ENCODE peak calls at places on chromosomes 6 and 20, in five cellular contexts. One of them, this sample, is unnamed.

GRCh38 chr6:22164236-22164635 is 132.6 kb downstream of the PRL start:
- DNase-seq in AG10803: no peak
- DNase-seq in stomach: no peak
- DNase-seq in AG04450: no peak
- DNase-seq in brain microvascular endothelial cell: no peak
- DNase-seq in this sample: no peak

GRCh38 chr20:49278817-49279676 is 1.2 kb upstream of the ZNFX1 start:
- DNase-seq in AG04450: no peak
- DNase-seq in brain microvascular endothelial cell: peak; percentile 23
- DNase-seq in stomach: no peak
- DNase-seq in AG10803: peak; percentile 36
- DNase-seq in this sample: no peak

GRCh38 chr6:116536216-116536621 is 9.3 kb downstream of the TRAPPC3L start:
- DNase-seq in AG04450: no peak
- DNase-seq in stomach: no peak
- DNase-seq in AG10803: peak; percentile 66
- DNase-seq in brain microvascular endothelial cell: peak; percentile 60
- DNase-seq in this sample: peak; percentile 62

GRCh38 chr6:135182120-135182992 is 1.2 kb downstream of the MYB start:
- DNase-seq in AG04450: no peak
- DNase-seq in brain microvascular endothelial cell: no peak
- DNase-seq in stomach: peak; percentile 31
- DNase-seq in AG10803: no peak
- DNase-seq in this sample: no peak

GRCh38 chr20:62929051-62929538 is 2.8 kb upstream of the DIDO1 start:
- DNase-seq in brain microvascular endothelial cell: peak; percentile 33
- DNase-seq in stomach: peak; percentile 73
- DNase-seq in AG10803: peak; percentile 50
- DNase-seq in AG04450: no peak
- DNase-seq in this sample: peak; percentile 21

GRCh38 chr6:154370545-154370944 is 13.9 kb upstream of the IPCEF1 start:
- DNase-seq in brain microvascular endothelial cell: peak; percentile 47
- DNase-seq in AG10803: peak; percentile 49
- DNase-seq in AG04450: no peak
- DNase-seq in stomach: no peak
- DNase-seq in this sample: peak; percentile 47

GRCh38 chr6:36245572-36246031 is 24.3 kb upstream of the PNPLA1 start:
- DNase-seq in AG10803: no peak
- DNase-seq in stomach: peak; percentile 45
- DNase-seq in AG04450: no peak
- DNase-seq in brain microvascular endothelial cell: no peak
- DNase-seq in this sample: no peak

GRCh38 chr6:42781546-42781810 is 374 bp upstream of the BICRAL start:
- DNase-seq in AG04450: no peak
- DNase-seq in brain microvascular endothelial cell: no peak
- DNase-seq in stomach: no peak
- DNase-seq in AG10803: peak; percentile 33
- DNase-seq in this sample: no peak

GRCh38 chr6:155224031-155224451 is 39.8 kb upstream of the CLDN20 start:
- DNase-seq in AG10803: peak; percentile 78
- DNase-seq in AG04450: peak; percentile 49
- DNase-seq in brain microvascular endothelial cell: peak; percentile 85
- DNase-seq in stomach: no peak
- DNase-seq in this sample: peak; percentile 87

GRCh38 chr6:35047265-35048011 is 93.7 kb downstream of the TCP11 start:
- DNase-seq in AG04450: no peak
- DNase-seq in brain microvascular endothelial cell: peak; percentile 36
- DNase-seq in AG10803: peak; percentile 79
- DNase-seq in stomach: no peak
- DNase-seq in this sample: peak; percentile 39

GRCh38 chr6:63742060-63742459 is 106.5 kb downstream of the PHF3 start:
- DNase-seq in AG10803: no peak
- DNase-seq in stomach: no peak
- DNase-seq in brain microvascular endothelial cell: no peak
- DNase-seq in AG04450: no peak
- DNase-seq in this sample: no peak

GRCh38 chr6:139640453-139640852 is 266.0 kb upstream of the CITED2 start:
- DNase-seq in AG10803: peak; percentile 29
- DNase-seq in brain microvascular endothelial cell: peak; percentile 18
- DNase-seq in AG04450: no peak
- DNase-seq in stomach: no peak
- DNase-seq in this sample: no peak

GRCh38 chr20:59751075-59751711 is 146.9 kb downstream of the PHACTR3 start:
- DNase-seq in stomach: peak; percentile 60
- DNase-seq in AG10803: peak; percentile 79
- DNase-seq in AG04450: no peak
- DNase-seq in brain microvascular endothelial cell: peak; percentile 50
- DNase-seq in this sample: peak; percentile 10

GRCh38 chr20:3686867-3687321 is 5.1 kb upstream of the ADAM33 start:
- DNase-seq in stomach: peak; percentile 52
- DNase-seq in brain microvascular endothelial cell: peak; percentile 56
- DNase-seq in AG04450: peak; percentile 82
- DNase-seq in AG10803: peak; percentile 95
- DNase-seq in this sample: peak; percentile 91

GRCh38 chr6:4010682-4011081 is 68.3 kb downstream of the FAM217A start:
- DNase-seq in brain microvascular endothelial cell: no peak
- DNase-seq in AG10803: no peak
- DNase-seq in stomach: no peak
- DNase-seq in AG04450: no peak
- DNase-seq in this sample: no peak

GRCh38 chr6:26025894-26026832 is 61.1 kb upstream of the HFE start:
- DNase-seq in AG10803: peak; percentile 92
- DNase-seq in AG04450: peak; percentile 94
- DNase-seq in stomach: peak; percentile 97
- DNase-seq in brain microvascular endothelial cell: peak; percentile 97
- DNase-seq in this sample: peak; percentile 93

GRCh38 chr6:151679081-151679480 is 128.4 kb upstream of the ESR1 start:
- DNase-seq in stomach: no peak
- DNase-seq in brain microvascular endothelial cell: peak; percentile 72
- DNase-seq in AG04450: no peak
- DNase-seq in AG10803: peak; percentile 88
- DNase-seq in this sample: peak; percentile 47

GRCh38 chr6:96899599-96899998 is 1.9 kb upstream of the NDUFAF4 start:
- DNase-seq in brain microvascular endothelial cell: no peak
- DNase-seq in stomach: no peak
- DNase-seq in AG04450: no peak
- DNase-seq in AG10803: no peak
- DNase-seq in this sample: no peak

GRCh38 chr20:63553933-63554290 is at the start of gene FNDC11:
- DNase-seq in AG04450: no peak
- DNase-seq in brain microvascular endothelial cell: no peak
- DNase-seq in AG10803: peak; percentile 10
- DNase-seq in stomach: peak; percentile 58
- DNase-seq in this sample: no peak

GRCh38 chr20:62736026-62736406 is 27.4 kb downstream of the NTSR1 start:
- DNase-seq in AG10803: no peak
- DNase-seq in stomach: no peak
- DNase-seq in brain microvascular endothelial cell: no peak
- DNase-seq in AG04450: no peak
- DNase-seq in this sample: no peak

GRCh38 chr6:42200035-42200434 is 5.3 kb upstream of the GUCA1B start:
- DNase-seq in stomach: no peak
- DNase-seq in AG10803: peak; percentile 97
- DNase-seq in AG04450: peak; percentile 96
- DNase-seq in brain microvascular endothelial cell: peak; percentile 80
- DNase-seq in this sample: peak; percentile 91

GRCh38 chr20:59994697-59995122 is 36.5 kb downstream of the CDH26 start:
- DNase-seq in brain microvascular endothelial cell: no peak
- DNase-seq in stomach: peak; percentile 48
- DNase-seq in AG10803: no peak
- DNase-seq in AG04450: no peak
- DNase-seq in this sample: no peak

GRCh38 chr20:38706482-38706881 is 17.8 kb upstream of the SLC32A1 start:
- DNase-seq in AG04450: no peak
- DNase-seq in brain microvascular endothelial cell: no peak
- DNase-seq in AG10803: no peak
- DNase-seq in stomach: no peak
- DNase-seq in this sample: no peak

GRCh38 chr6:109695468-109695867 is 4.4 kb downstream of the FIG4 start:
- DNase-seq in stomach: no peak
- DNase-seq in AG04450: no peak
- DNase-seq in AG10803: no peak
- DNase-seq in brain microvascular endothelial cell: peak; percentile 38
- DNase-seq in this sample: no peak
- TF ChIP-seq CTCF in stomach: no peak
- TF ChIP-seq CTCF in AG04450: no peak
- TF ChIP-seq CTCF in AG10803: no peak
- TF ChIP-seq CTCF in brain microvascular endothelial cell: peak; percentile 33
- TF ChIP-seq CTCF in this sample: no peak

DNA sequence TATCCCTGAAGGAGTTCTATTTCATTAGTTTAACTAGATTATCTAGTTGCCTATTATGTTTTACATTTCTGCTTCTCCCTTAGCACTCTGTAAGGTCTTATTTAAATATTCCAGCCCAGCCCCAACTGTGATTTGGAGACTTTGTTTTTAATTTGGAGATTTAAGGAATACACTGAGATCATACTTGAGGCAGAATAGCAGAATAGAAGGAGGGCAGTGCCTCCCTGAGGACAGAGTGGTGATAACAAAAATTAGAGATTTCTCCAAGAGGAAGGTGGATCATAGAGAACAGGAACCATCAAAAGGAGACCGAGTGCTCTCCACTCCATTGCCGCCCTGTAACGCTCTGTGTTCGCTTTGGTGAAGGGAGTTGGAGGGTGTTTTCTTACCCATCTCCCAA is 14.8 kb upstream of the CD164 start:
- DNase-seq in AG04450: no peak
- DNase-seq in AG10803: peak; percentile 20
- DNase-seq in brain microvascular endothelial cell: no peak
- DNase-seq in stomach: no peak
- DNase-seq in this sample: no peak
- TF ChIP-seq CTCF in AG04450: peak; percentile 64
- TF ChIP-seq CTCF in AG10803: peak; percentile 54
- TF ChIP-seq CTCF in brain microvascular endothelial cell: peak; percentile 42
- TF ChIP-seq CTCF in stomach: peak; percentile 10
- TF ChIP-seq CTCF in this sample: peak; percentile 64

DNA sequence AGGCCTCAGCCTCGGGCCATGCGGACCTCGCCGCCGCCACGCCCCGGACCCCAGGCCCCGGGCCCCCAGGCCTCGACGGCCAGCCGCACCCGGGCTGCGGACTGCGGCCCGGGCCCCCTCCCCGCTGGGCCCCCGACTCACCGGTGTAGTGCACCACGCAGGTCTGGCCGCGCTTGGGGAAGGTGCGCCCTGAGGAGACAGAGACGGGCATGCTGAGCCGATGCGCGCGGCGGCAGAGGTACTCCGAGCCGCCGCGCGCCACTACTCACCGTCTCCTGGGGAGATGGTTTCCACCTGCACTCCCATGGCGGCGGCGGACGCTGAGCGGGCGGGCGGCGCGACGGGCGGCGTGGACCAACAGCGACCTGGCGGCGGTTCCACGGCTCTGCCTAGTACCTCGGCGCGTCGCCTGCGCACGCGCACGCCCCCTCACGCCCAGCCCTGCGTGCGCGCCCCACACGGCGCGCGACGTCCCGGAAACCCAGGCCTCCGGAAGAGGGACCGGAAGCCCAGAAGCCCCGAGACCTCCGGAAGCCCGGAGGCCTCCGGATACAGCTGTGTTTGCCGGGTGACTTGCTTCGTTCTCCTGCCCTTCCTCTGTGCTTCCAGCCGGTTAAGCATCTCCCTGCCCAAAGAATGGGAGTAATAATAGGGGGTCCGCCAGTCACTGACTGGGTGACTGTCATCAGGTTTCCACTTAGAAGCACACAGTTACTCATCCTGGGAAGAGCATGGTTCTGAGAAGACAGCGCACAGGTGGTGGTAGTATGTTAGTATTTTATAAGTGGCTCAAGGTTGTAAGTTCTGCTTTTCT is at the start of gene FKBP1A:
- DNase-seq in stomach: peak; percentile 95
- DNase-seq in brain microvascular endothelial cell: peak; percentile 69
- DNase-seq in AG10803: peak; percentile 88
- DNase-seq in AG04450: peak; percentile 67
- DNase-seq in this sample: peak; percentile 80
- TF ChIP-seq CTCF in stomach: peak; percentile 8
- TF ChIP-seq CTCF in brain microvascular endothelial cell: no peak
- TF ChIP-seq CTCF in AG10803: no peak
- TF ChIP-seq CTCF in AG04450: no peak
- TF ChIP-seq CTCF in this sample: peak; percentile 61

GRCh38 chr6:1554881-1555569 is 54.7 kb upstream of the FOXC1 start:
- DNase-seq in AG04450: no peak
- DNase-seq in brain microvascular endothelial cell: peak; percentile 42
- DNase-seq in stomach: peak; percentile 63
- DNase-seq in AG10803: peak; percentile 53
- DNase-seq in this sample: no peak
- TF ChIP-seq CTCF in AG04450: peak; percentile 67
- TF ChIP-seq CTCF in brain microvascular endothelial cell: peak; percentile 57
- TF ChIP-seq CTCF in stomach: peak; percentile 80
- TF ChIP-seq CTCF in AG10803: peak; percentile 52
- TF ChIP-seq CTCF in this sample: peak; percentile 90

DNA sequence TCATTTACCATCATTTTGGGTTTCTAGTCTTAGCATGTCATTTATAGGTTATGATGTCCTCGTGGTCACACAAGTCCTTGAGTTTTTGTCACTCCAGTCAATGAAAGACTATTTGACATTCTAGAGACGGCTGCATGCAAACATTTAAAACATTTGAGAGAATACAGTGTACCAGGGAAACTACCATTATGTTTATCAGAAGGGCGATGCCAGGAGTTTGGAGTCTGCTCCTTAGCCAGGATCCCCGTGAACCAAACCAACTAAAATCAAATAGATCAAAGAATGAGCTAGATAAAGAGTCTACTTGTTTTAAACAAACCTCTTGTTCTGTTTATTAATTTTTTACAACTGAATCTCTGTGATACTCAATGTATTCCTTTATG is 122.6 kb downstream of the OLIG3 start:
- DNase-seq in brain microvascular endothelial cell: no peak
- DNase-seq in stomach: no peak
- DNase-seq in AG10803: no peak
- DNase-seq in AG04450: no peak
- DNase-seq in this sample: no peak
- TF ChIP-seq CTCF in brain microvascular endothelial cell: no peak
- TF ChIP-seq CTCF in stomach: no peak
- TF ChIP-seq CTCF in AG10803: no peak
- TF ChIP-seq CTCF in AG04450: no peak
- TF ChIP-seq CTCF in this sample: no peak

GRCh38 chr20:17889226-17889625 is 79.4 kb downstream of the SNX5 start:
- DNase-seq in AG04450: no peak
- DNase-seq in brain microvascular endothelial cell: no peak
- DNase-seq in AG10803: peak; percentile 66
- DNase-seq in stomach: no peak
- DNase-seq in this sample: peak; percentile 50
- TF ChIP-seq CTCF in AG04450: peak; percentile 3
- TF ChIP-seq CTCF in brain microvascular endothelial cell: peak; percentile 50
- TF ChIP-seq CTCF in AG10803: peak; percentile 46
- TF ChIP-seq CTCF in stomach: no peak
- TF ChIP-seq CTCF in this sample: peak; percentile 62

This sample was measured in HFFc6.